ENCODE peak calls at places on chromosomes 12 and 14, in six cellular contexts. A is endodermal cell, H is A549, T is ELF-1, F is AG08396, R is ACHN. Z is an unnamed sample.

GRCh38 chr14:95038521-95039250 is 118.6 kb downstream of the DICER1 start:
- DNase-seq in A (no peak), H (no peak), R (no peak), F (no peak), T (no peak), Z (no peak)

GRCh38 chr12:116635487-116635886 is 76.3 kb downstream of the MAP1LC3B2 start:
- DNase-seq in A (no peak), T (no peak), R (no peak), F (no peak), H (no peak), Z (no peak)

GRCh38 chr14:102523200-102524025 is 13.8 kb upstream of the ANKRD9 start:
- DNase-seq in F (no peak), A (no peak), T (peak), H (no peak), R (no peak), Z (no peak)

GRCh38 chr12:95653761-95654546 is 102.7 kb upstream of the USP44 start:
- DNase-seq in F (peak), T (peak), R (no peak), H (peak), A (peak), Z (no peak)

GRCh38 chr12:109053382-109054123 is 1.2 kb downstream of the USP30 start:
- DNase-seq in H (no peak), F (peak), A (no peak), R (peak), T (no peak), Z (no peak)

GRCh38 chr14:103361868-103362267 is 23.3 kb upstream of the MARK3 start:
- DNase-seq in H (peak), A (no peak), F (peak), R (peak), T (no peak), Z (no peak)

GRCh38 chr14:103710771-103711392 is 4.4 kb downstream of the XRCC3 start:
- DNase-seq in A (no peak), H (no peak), T (no peak), R (no peak), F (no peak), Z (no peak)

GRCh38 chr14:102988054-102988453 is 65.6 kb downstream of the AMN start:
- DNase-seq in R (no peak), H (peak), A (no peak), T (no peak), F (no peak), Z (no peak)

GRCh38 chr12:122089080-122089479 is 10.5 kb downstream of the MLXIP start:
- DNase-seq in F (no peak), A (no peak), H (no peak), T (no peak), R (no peak), Z (no peak)

GRCh38 chr12:124188561-124189405 is 106.1 kb upstream of the RFLNA start:
- DNase-seq in R (peak), F (no peak), A (no peak), T (peak), H (no peak), Z (no peak)

GRCh38 chr12:8890313-8891084 is 23.8 kb upstream of the PHC1 start:
- DNase-seq in A (peak), F (peak), T (peak), H (peak), R (peak), Z (peak)

Z was measured in HEK293T.